ENCODE peak calls at places on chromosomes 3 and 15, in four cellular contexts. D is SK-N-SH, W is HepG2, Q is K562. Y is an unnamed sample.

GRCh38 chr15:62456011-62456920 is 291.2 kb upstream of the C2CD4B start:
- DNase-seq in D (no peak), W (no peak), Q (no peak), Y (no peak)

GRCh38 chr3:67437090-67437489 is 217.3 kb downstream of the SUCLG2 start:
- DNase-seq in D (peak; percentile 12), W (peak; percentile 10), Q (no peak), Y (no peak)

GRCh38 chr15:34650177-34650576 is 66.7 kb upstream of the GOLGA8B start:
- DNase-seq in D (no peak), W (no peak), Q (peak; percentile 38), Y (no peak)

GRCh38 chr15:62469874-62470688 is 305.0 kb upstream of the C2CD4B start:
- DNase-seq in D (no peak), W (peak; percentile 12), Q (no peak), Y (peak; percentile 13)

GRCh38 chr3:41711656-41712055 is 250.2 kb downstream of the ULK4 start:
- DNase-seq in D (no peak), W (no peak), Q (no peak), Y (no peak)

GRCh38 chr3:29514912-29515311 is 234.0 kb downstream of the RBMS3 start:
- DNase-seq in D (no peak), W (no peak), Q (no peak), Y (no peak)

GRCh38 chr3:21484323-21485154 is 266.5 kb downstream of the ZNF385D start:
- DNase-seq in D (peak; percentile 22), W (peak; percentile 29), Q (peak; percentile 22), Y (no peak)

GRCh38 chr3:120503727-120504616 is 53.2 kb upstream of the FSTL1 start:
- DNase-seq in D (no peak), W (no peak), Q (no peak), Y (no peak)

GRCh38 chr3:64130436-64130835 is 94.8 kb downstream of the PRICKLE2 start:
- DNase-seq in D (no peak), W (no peak), Q (no peak), Y (no peak)

GRCh38 chr3:127634653-127635052 is 5.7 kb downstream of the PODXL2 start:
- DNase-seq in D (no peak), W (no peak), Q (no peak), Y (no peak)

GRCh38 chr3:127637971-127638370 is 9.0 kb downstream of the PODXL2 start:
- DNase-seq in D (no peak), W (no peak), Q (no peak), Y (no peak)

GRCh38 chr3:127639173-127640030 is 10.4 kb downstream of the PODXL2 start:
- DNase-seq in D (no peak), W (no peak), Q (no peak), Y (no peak)

GRCh38 chr3:127640031-127640355 is 11.0 kb downstream of the PODXL2 start:
- DNase-seq in D (no peak), W (no peak), Q (no peak), Y (no peak)

GRCh38 chr3:127637546-127637945 is 8.6 kb downstream of the PODXL2 start:
- DNase-seq in D (peak; percentile 71), W (no peak), Q (peak; percentile 52), Y (no peak)
- TF ChIP-seq ELF1 in D (no peak), W (no peak), Q (no peak), Y (no peak)

GRCh38 chr3:13068269-13069010 is 4.8 kb downstream of the IQSEC1 start:
- DNase-seq in D (no peak), W (no peak), Q (no peak), Y (no peak)
- TF ChIP-seq CTCF in D (no peak), W (no peak), Q (peak; percentile 36), Y (peak; percentile 17)

GRCh38 chr3:48848816-48849515 is 1.3 kb upstream of the PRKAR2A start:
- DNase-seq in D (no peak), W (no peak), Q (no peak), Y (no peak)

GRCh38 chr3:48847586-48848423 is at the start of gene PRKAR2A:
- DNase-seq in D (peak; percentile 98), W (peak; percentile 73), Q (peak; percentile 92), Y (peak; percentile 79)

GRCh38 chr3:48851407-48851806 is 3.7 kb upstream of the PRKAR2A start:
- DNase-seq in D (peak; percentile 76), W (no peak), Q (no peak), Y (no peak)

GRCh38 chr3:48845170-48845569 is 2.5 kb downstream of the PRKAR2A start:
- DNase-seq in D (no peak), W (peak; percentile 17), Q (no peak), Y (no peak)

GRCh38 chr3:48847053-48847585 is 555 bp downstream of the PRKAR2A start:
- DNase-seq in D (peak; percentile 79), W (peak; percentile 55), Q (peak; percentile 74), Y (peak; percentile 68)
- TF ChIP-seq POLR2AphosphoS5 in D (no peak), W (no peak), Q (no peak), Y (no peak)

DNA sequence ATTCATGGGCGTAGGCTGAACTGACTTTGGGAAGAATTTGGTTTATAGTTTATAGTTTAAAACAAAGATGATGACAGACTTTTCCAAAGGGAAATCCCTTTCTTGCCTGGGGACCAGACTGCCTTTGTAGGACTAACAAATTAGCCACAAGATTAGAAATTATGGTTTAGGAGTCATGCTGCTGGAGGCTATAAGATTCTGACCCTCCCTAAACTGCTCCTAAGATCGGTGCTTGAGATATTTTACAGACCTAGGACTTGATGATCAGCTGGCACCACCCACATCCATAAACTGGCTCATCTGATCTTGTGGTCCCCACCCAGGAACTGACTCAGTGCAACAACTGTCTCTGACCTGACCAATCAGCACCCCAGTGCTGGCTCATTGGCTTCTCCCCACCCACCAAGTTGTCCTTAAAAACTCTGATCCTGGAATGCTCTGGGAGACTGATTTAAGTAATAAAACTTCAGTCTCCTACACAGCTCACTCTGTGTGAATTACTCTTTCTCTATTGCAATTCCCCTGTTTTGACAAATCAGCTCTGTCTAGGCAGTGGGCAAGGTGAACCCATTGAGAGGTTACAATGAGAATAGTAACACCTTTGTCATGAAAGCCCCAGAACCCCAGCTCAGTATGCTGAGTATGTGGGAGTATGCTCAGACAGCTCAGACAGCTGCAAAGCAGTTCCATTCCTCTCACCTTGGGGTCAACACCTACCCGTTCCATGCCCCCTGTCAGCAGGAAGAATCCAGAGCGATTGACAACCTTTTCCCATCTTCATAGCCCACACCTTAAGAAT is 51.6 kb upstream of the C15orf39 start:
- DNase-seq in D (no peak), W (no peak), Q (no peak), Y (peak; percentile 22)
- TF ChIP-seq ELF1 in D (no peak), W (no peak), Q (no peak), Y (no peak)

GRCh38 chr3:62242846-62243245 is 130.5 kb downstream of the FEZF2 start:
- DNase-seq in D (no peak), W (no peak), Q (no peak), Y (no peak)

GRCh38 chr3:62237296-62237948 is 135.9 kb downstream of the FEZF2 start:
- DNase-seq in D (no peak), W (no peak), Q (no peak), Y (no peak)

GRCh38 chr3:62238003-62238402 is 135.3 kb downstream of the FEZF2 start:
- DNase-seq in D (no peak), W (no peak), Q (no peak), Y (no peak)

GRCh38 chr3:62241279-62241678 is 132.1 kb downstream of the FEZF2 start:
- DNase-seq in D (peak; percentile 52), W (no peak), Q (no peak), Y (no peak)

GRCh38 chr3:62238431-62238830 is 134.9 kb downstream of the FEZF2 start:
- DNase-seq in D (no peak), W (no peak), Q (no peak), Y (no peak)
- TF ChIP-seq CTCF in D (no peak), W (no peak), Q (no peak), Y (no peak)